ENCODE peak calls at places on chromosome 13, in ten cellular contexts. V, N, G, W, M, H, Q, B, X and R are unnamed samples.

GRCh38 chr13:20118268-20119140 is 42.3 kb downstream of the GJA3 start:
- DNase-seq in V (peak), N (peak), G (peak), W (no peak), M (peak), H (no peak), Q (peak), B (peak), X (no peak), R (peak)

GRCh38 chr13:21395953-21396352 is 63.1 kb downstream of the ZDHHC20 start:
- DNase-seq in V (no peak), N (no peak), G (no peak), W (no peak), M (no peak), H (no peak), Q (no peak), B (no peak), X (no peak), R (no peak)

GRCh38 chr13:97328222-97328790 is 105.7 kb upstream of the RAP2A start:
- DNase-seq in V (no peak), N (no peak), G (peak), W (peak), M (no peak), H (peak), Q (no peak), B (no peak), X (no peak), R (no peak)

GRCh38 chr13:44108345-44108858 is 228.7 kb downstream of the LACC1 start:
- DNase-seq in V (no peak), N (no peak), G (no peak), W (peak), M (peak), H (no peak), Q (no peak), B (no peak), X (no peak), R (no peak)

GRCh38 chr13:72853000-72853399 is 71.1 kb downstream of the PIBF1 start:
- DNase-seq in V (no peak), N (no peak), G (no peak), W (no peak), M (no peak), H (no peak), Q (no peak), B (no peak), X (no peak), R (no peak)

GRCh38 chr13:80259159-80259558 is 81.8 kb downstream of the SPRY2 start:
- DNase-seq in V (no peak), N (no peak), G (no peak), W (no peak), M (no peak), H (no peak), Q (no peak), B (no peak), X (no peak), R (no peak)

GRCh38 chr13:97414392-97414791 is 19.6 kb upstream of the RAP2A start:
- DNase-seq in V (no peak), N (no peak), G (no peak), W (no peak), M (no peak), H (no peak), Q (no peak), B (no peak), X (no peak), R (no peak)

GRCh38 chr13:27632214-27632613 is 10.5 kb downstream of the POLR1D start:
- DNase-seq in V (no peak), N (no peak), G (no peak), W (no peak), M (no peak), H (no peak), Q (no peak), B (no peak), X (no peak), R (no peak)

GRCh38 chr13:91647361-91647970 is 249.0 kb downstream of the GPC5 start:
- DNase-seq in V (peak), N (no peak), G (no peak), W (no peak), M (peak), H (no peak), Q (no peak), B (no peak), X (no peak), R (no peak)

GRCh38 chr13:50644081-50644871 is 199.2 kb downstream of the DLEU7 start:
- DNase-seq in V (no peak), N (no peak), G (no peak), W (peak), M (no peak), H (no peak), Q (no peak), B (no peak), X (no peak), R (no peak)

GRCh38 chr13:105346141-105346766 is 1189.2 kb downstream of the EFNB2 start:
- DNase-seq in V (no peak), N (no peak), G (peak), W (peak), M (no peak), H (peak), Q (no peak), B (no peak), X (no peak), R (no peak)

GRCh38 chr13:88162076-88162702 is 491.0 kb downstream of the SLITRK5 start:
- DNase-seq in V (no peak), N (no peak), G (no peak), W (no peak), M (no peak), H (no peak), Q (no peak), B (no peak), X (no peak), R (no peak)

GRCh38 chr13:30907167-30907761 is 1.2 kb downstream of the MEDAG start:
- DNase-seq in V (peak), N (no peak), G (peak), W (peak), M (no peak), H (no peak), Q (no peak), B (no peak), X (no peak), R (no peak)
- H3K4me3 ChIP-seq in V (no peak), N (peak), G (peak), W (no peak), M (peak), H (no peak), Q (peak), B (no peak), X (peak), R (no peak)

DNA sequence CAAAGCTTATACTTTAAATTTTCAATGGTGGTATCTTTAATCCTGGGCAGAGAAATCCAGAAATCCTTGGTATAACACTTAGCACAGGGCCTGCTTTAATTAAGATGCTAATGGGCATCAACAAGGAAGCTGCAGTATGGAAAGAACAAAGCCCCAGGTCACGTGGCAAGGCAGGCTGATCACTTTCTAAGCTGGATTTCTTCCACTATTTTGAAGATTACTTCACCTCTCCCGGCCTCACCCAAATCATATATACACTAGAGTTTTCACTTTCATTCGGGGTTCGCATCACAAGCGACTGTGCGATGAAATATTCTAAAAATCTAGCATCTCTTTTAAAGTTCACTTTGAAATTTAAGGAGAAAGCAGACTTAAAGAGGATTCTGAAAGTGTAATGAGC is 71.8 kb downstream of the STARD13 start:
- DNase-seq in V (no peak), N (no peak), G (no peak), W (no peak), M (no peak), H (no peak), Q (no peak), B (no peak), X (no peak), R (no peak)
- H3K4me3 ChIP-seq in V (no peak), N (peak), G (no peak), W (no peak), M (no peak), H (peak), Q (no peak), B (no peak), X (no peak), R (no peak)

GRCh38 chr13:76969488-76970365 is 21.4 kb downstream of the ACOD1 start:
- DNase-seq in V (no peak), N (no peak), G (no peak), W (peak), M (no peak), H (no peak), Q (no peak), B (no peak), X (no peak), R (no peak)
- H3K4me3 ChIP-seq in V (no peak), N (no peak), G (no peak), W (no peak), M (no peak), H (no peak), Q (no peak), B (no peak), X (no peak), R (no peak)

DNA sequence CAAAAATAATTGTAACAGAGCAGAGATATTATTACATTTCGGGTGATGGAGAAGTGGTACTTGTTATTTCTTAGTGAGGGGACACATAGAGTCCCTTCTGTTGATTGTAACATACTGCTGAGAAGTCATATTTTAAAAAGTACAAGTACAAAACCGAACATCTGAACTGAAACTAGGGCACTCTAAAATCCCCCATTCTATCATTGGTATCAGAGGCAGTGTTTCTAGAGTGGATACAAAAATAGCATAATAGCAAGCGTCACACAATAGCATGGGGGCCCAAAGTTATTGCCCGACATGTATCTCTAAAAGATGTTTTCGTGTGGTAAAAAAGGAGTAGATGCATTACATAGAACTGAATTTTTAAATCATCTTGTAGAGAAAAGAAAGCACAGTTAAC is 502.1 kb upstream of the SLC10A2 start:
- DNase-seq in V (no peak), N (no peak), G (no peak), W (no peak), M (no peak), H (no peak), Q (no peak), B (no peak), X (no peak), R (no peak)
- H3K4me3 ChIP-seq in V (no peak), N (no peak), G (no peak), W (no peak), M (no peak), H (no peak), Q (no peak), B (no peak), X (no peak), R (no peak)

GRCh38 chr13:33015791-33016323 is 366 bp upstream of the KL start:
- DNase-seq in V (no peak), N (no peak), G (peak), W (no peak), M (peak), H (no peak), Q (peak), B (no peak), X (no peak), R (no peak)
- H3K4me3 ChIP-seq in V (peak), N (peak), G (no peak), W (no peak), M (peak), H (no peak), Q (peak), B (peak), X (peak), R (peak)

GRCh38 chr13:33728271-33729037 is 89.5 kb upstream of the RFC3 start:
- DNase-seq in V (no peak), N (no peak), G (no peak), W (peak), M (peak), H (no peak), Q (no peak), B (peak), X (no peak), R (no peak)
- H3K4me3 ChIP-seq in V (no peak), N (no peak), G (no peak), W (no peak), M (no peak), H (no peak), Q (no peak), B (no peak), X (no peak), R (no peak)

DNA sequence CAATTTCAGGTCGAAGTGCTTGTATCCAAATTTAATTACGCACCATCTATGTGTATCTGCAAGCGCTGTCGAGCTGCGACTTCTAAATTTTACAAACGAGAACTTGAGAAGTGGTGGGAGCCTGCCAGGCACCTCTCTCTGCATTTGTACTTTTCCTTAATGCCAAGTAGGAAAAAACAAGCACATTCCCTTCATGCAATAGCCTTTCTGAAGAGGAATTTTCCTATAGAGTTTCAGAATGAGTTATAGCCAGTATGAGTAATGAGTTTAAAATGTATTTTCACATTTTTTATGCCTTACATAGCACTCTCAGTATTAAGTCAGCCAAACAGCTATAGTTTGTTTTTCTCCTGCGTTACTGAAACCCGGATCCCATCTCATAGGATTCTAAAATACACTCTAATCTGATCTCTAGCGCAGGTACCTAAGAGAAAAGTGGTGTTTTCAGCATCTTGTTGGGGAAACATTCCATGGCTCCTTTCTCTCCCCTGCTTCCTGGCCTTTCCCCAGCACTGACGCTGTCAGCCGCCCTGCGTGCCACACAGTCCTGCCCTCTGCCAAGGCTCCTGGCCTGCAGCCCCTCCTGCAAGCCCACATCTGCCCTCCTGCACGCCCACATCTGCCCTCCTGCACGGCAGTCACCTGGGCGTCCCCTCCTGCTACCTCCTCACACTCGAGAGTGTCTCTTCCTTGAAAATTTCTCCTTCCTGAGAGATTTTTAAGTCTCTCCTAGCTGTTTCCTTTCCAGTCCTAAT is 526.9 kb downstream of the MYO16 start:
- DNase-seq in V (no peak), N (no peak), G (peak), W (peak), M (no peak), H (peak), Q (no peak), B (no peak), X (no peak), R (no peak)
- H3K4me3 ChIP-seq in V (peak), N (peak), G (peak), W (no peak), M (no peak), H (no peak), Q (no peak), B (no peak), X (no peak), R (no peak)

GRCh38 chr13:33176526-33176925 is 109.0 kb downstream of the STARD13 start:
- DNase-seq in V (no peak), N (no peak), G (no peak), W (no peak), M (no peak), H (no peak), Q (no peak), B (no peak), X (no peak), R (no peak)

GRCh38 chr13:33179463-33179862 is 106.1 kb downstream of the STARD13 start:
- DNase-seq in V (no peak), N (no peak), G (no peak), W (no peak), M (no peak), H (no peak), Q (no peak), B (no peak), X (no peak), R (no peak)

GRCh38 chr13:33180009-33180804 is 105.3 kb downstream of the STARD13 start:
- DNase-seq in V (no peak), N (no peak), G (no peak), W (no peak), M (no peak), H (no peak), Q (no peak), B (no peak), X (no peak), R (no peak)

GRCh38 chr13:33175991-33176390 is 109.6 kb downstream of the STARD13 start:
- DNase-seq in V (no peak), N (no peak), G (no peak), W (no peak), M (no peak), H (no peak), Q (no peak), B (no peak), X (no peak), R (no peak)

GRCh38 chr13:33178197-33178699 is 107.3 kb downstream of the STARD13 start:
- DNase-seq in V (no peak), N (no peak), G (no peak), W (no peak), M (no peak), H (no peak), Q (no peak), B (no peak), X (no peak), R (no peak)
- H3K4me3 ChIP-seq in V (no peak), N (no peak), G (no peak), W (no peak), M (no peak), H (no peak), Q (no peak), B (no peak), X (no peak), R (no peak)

GRCh38 chr13:114130131-114130707 is 2.2 kb downstream of the RASA3 start:
- DNase-seq in V (no peak), N (no peak), G (peak), W (no peak), M (no peak), H (no peak), Q (no peak), B (no peak), X (no peak), R (peak)

GRCh38 chr13:114130708-114131580 is 1.5 kb downstream of the RASA3 start:
- DNase-seq in V (peak), N (no peak), G (peak), W (peak), M (peak), H (peak), Q (peak), B (no peak), X (no peak), R (peak)

GRCh38 chr13:114128624-114129522 is 3.5 kb downstream of the RASA3 start:
- DNase-seq in V (no peak), N (no peak), G (peak), W (peak), M (peak), H (peak), Q (peak), B (peak), X (peak), R (peak)

GRCh38 chr13:114128348-114128623 is 4.1 kb downstream of the RASA3 start:
- DNase-seq in V (no peak), N (no peak), G (no peak), W (no peak), M (no peak), H (no peak), Q (no peak), B (no peak), X (no peak), R (no peak)

DNA sequence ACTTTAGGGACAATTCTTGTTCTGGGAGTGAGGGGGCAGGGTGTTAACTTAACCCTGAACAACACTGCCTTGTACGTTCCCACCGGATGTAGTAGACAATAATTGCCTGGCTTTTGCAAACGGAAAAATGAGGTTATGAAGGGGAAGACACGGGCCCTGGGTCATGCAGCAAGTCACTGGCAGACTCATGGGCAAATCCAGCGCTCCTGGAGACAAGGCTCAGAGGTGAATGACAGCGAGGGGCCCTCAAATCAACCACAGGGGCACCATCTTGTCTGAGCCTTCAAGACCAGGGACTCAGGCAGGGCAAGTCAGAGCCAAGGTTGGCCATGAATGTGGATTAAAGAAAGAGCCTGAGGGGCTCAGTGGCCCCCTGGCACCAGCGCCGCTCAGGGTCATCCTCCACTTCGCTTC is 2.8 kb downstream of the RASA3 start:
- DNase-seq in V (no peak), N (no peak), G (peak), W (no peak), M (no peak), H (no peak), Q (no peak), B (no peak), X (no peak), R (no peak)
- H3K4me3 ChIP-seq in V (no peak), N (peak), G (peak), W (no peak), M (peak), H (peak), Q (no peak), B (no peak), X (no peak), R (peak)